ENCODE peak calls at places on chromosomes 13 and 19, in four cellular contexts. C is nephron progenitor cell, L is pancreas, W is astrocyte of the spinal cord. M is an unnamed sample.

GRCh38 chr13:74771964-74772363 is 637.8 kb upstream of the KLF12 start:
- DNase-seq in W (peak; percentile 87), C (no peak), L (no peak), M (no peak)

GRCh38 chr13:91740811-91741210 is 342.4 kb downstream of the GPC5 start:
- DNase-seq in W (no peak), C (no peak), L (no peak), M (no peak)

GRCh38 chr13:100646030-100646673 is 28.4 kb downstream of the TMTC4 start:
- DNase-seq in L (no peak), C (peak; percentile 30), W (peak; percentile 44), M (peak; percentile 6)

GRCh38 chr13:34035676-34036325 is 217.9 kb downstream of the RFC3 start:
- DNase-seq in C (no peak), L (no peak), W (no peak), M (no peak)

GRCh38 chr19:6753178-6754031 is 13.8 kb downstream of the SH2D3A start:
- DNase-seq in C (peak; percentile 93), W (peak; percentile 46), L (no peak), M (peak; percentile 91)

GRCh38 chr13:46304546-46304945 is 82.5 kb downstream of the RUBCNL start:
- DNase-seq in W (no peak), L (no peak), C (no peak), M (no peak)

GRCh38 chr19:32464279-32464678 is 58.7 kb downstream of the DPY19L3 start:
- DNase-seq in W (peak; percentile 23), L (no peak), C (no peak), M (no peak)

GRCh38 chr19:39792999-39793546 is 14.4 kb downstream of the LEUTX start:
- DNase-seq in C (peak; percentile 84), W (peak; percentile 78), L (peak; percentile 88), M (peak; percentile 86)

GRCh38 chr13:51773515-51773914 is 30.4 kb downstream of the DHRS12 start:
- DNase-seq in L (no peak), W (no peak), C (no peak), M (no peak)

GRCh38 chr19:55686311-55687050 is 11.5 kb downstream of the EPN1 start:
- DNase-seq in C (no peak), W (no peak), L (peak; percentile 46), M (no peak)

GRCh38 chr13:27174766-27175455 is 3.3 kb upstream of the USP12 start:
- DNase-seq in L (no peak), W (no peak), C (no peak), M (no peak)

GRCh38 chr19:49340865-49341718 is 5.9 kb downstream of the CD37 start:
- DNase-seq in W (no peak), L (peak; percentile 41), C (no peak), M (no peak)

GRCh38 chr19:2164020-2164988 is 571 bp downstream of the DOT1L start:
- DNase-seq in W (no peak), L (peak; percentile 73), C (no peak), M (peak; percentile 54)

GRCh38 chr19:58480831-58481230 is 4.7 kb downstream of the ZNF446 start:
- DNase-seq in C (no peak), L (no peak), W (no peak), M (no peak)

GRCh38 chr19:33946535-33947323 is 150.1 kb downstream of the KCTD15 start:
- DNase-seq in C (no peak), L (no peak), W (no peak), M (no peak)

GRCh38 chr19:12833747-12834417 is 497 bp downstream of the RTBDN start:
- DNase-seq in W (no peak), L (peak; percentile 74), C (peak; percentile 65), M (peak; percentile 31)

GRCh38 chr19:52453324-52454094 is at the start of gene ZNF578:
- DNase-seq in L (peak; percentile 79), C (peak; percentile 1), W (peak; percentile 89), M (peak; percentile 89)

GRCh38 chr19:53908933-53909415 is at the start of gene CACNG7:
- DNase-seq in L (no peak), W (no peak), C (peak; percentile 45), M (no peak)

GRCh38 chr13:26061947-26062346 is 10.1 kb upstream of the SHISA2 start:
- DNase-seq in L (no peak), W (peak; percentile 92), C (no peak), M (no peak)

GRCh38 chr13:42101821-42102580 is 53.6 kb downstream of the DGKH start:
- DNase-seq in C (no peak), W (no peak), L (no peak), M (no peak)

GRCh38 chr19:16001481-16002312 is 52.9 kb downstream of the OR10H4 start:
- DNase-seq in C (no peak), L (no peak), W (peak; percentile 45), M (peak; percentile 69)

GRCh38 chr13:101640797-101641400 is 188.4 kb downstream of the ITGBL1 start:
- DNase-seq in W (peak; percentile 76), L (no peak), C (no peak), M (no peak)

GRCh38 chr19:49064768-49065611 is at the start of gene NTF4:
- DNase-seq in L (peak; percentile 75), C (peak; percentile 87), W (no peak), M (no peak)

GRCh38 chr19:4457654-4458406 is at the start of gene UBXN6:
- DNase-seq in W (peak; percentile 97), L (peak; percentile 94), C (peak; percentile 97), M (peak; percentile 99)

GRCh38 chr19:1189419-1189818 is 15.4 kb upstream of the SBNO2 start:
- DNase-seq in W (no peak), L (no peak), C (no peak), M (peak; percentile 76)

GRCh38 chr19:30167976-30168635 is 204.1 kb upstream of the ZNF536 start:
- DNase-seq in C (no peak), W (no peak), L (peak; percentile 39), M (no peak)

GRCh38 chr13:86665842-86666241 is 866.6 kb upstream of the SLITRK6 start:
- DNase-seq in C (no peak), L (no peak), W (no peak), M (no peak)

GRCh38 chr13:79393564-79394249 is 12.3 kb downstream of the RBM26 start:
- DNase-seq in C (peak; percentile 12), L (no peak), W (no peak), M (peak; percentile 53)

GRCh38 chr13:101490400-101491015 is 38.0 kb downstream of the ITGBL1 start:
- DNase-seq in W (no peak), L (no peak), C (no peak), M (no peak)

GRCh38 chr19:39247701-39248664 is 673 bp downstream of the IFNL4 start:
- DNase-seq in W (no peak), C (peak; percentile 60), L (peak; percentile 64), M (no peak)

GRCh38 chr13:102724923-102725322 is 30.1 kb upstream of the METTL21C start:
- DNase-seq in L (no peak), C (no peak), W (peak; percentile 49), M (no peak)

GRCh38 chr13:91399189-91400093 is 1.0 kb downstream of the GPC5 start:
- DNase-seq in C (no peak), W (no peak), L (no peak), M (no peak)

GRCh38 chr19:48868196-48868886 is at the start of gene PLEKHA4:
- DNase-seq in L (peak; percentile 72), C (peak; percentile 58), W (peak; percentile 38), M (no peak)

GRCh38 chr13:114110091-114110829 is 22.2 kb downstream of the RASA3 start:
- DNase-seq in L (peak; percentile 47), C (no peak), W (peak; percentile 43), M (peak; percentile 86)

GRCh38 chr19:17949956-17950309 is 17.0 kb upstream of the KCNN1 start:
- DNase-seq in L (no peak), W (no peak), C (no peak), M (peak; percentile 25)

GRCh38 chr19:27776020-27776419 is 1436.9 kb downstream of the UQCRFS1 start:
- DNase-seq in W (peak; percentile 15), L (no peak), C (no peak), M (peak; percentile 20)
- TF ChIP-seq CTCF in W (peak; percentile 41), L (no peak), C (no peak), M (peak; percentile 12)

GRCh38 chr13:28539625-28540286 is 44.8 kb upstream of the FLT1 start:
- DNase-seq in L (no peak), C (no peak), W (no peak), M (no peak)

GRCh38 chr13:28538932-28539331 is 44.0 kb upstream of the FLT1 start:
- DNase-seq in W (no peak), C (no peak), L (no peak), M (no peak)

GRCh38 chr13:28542804-28543203 is 47.9 kb upstream of the FLT1 start:
- DNase-seq in W (no peak), C (no peak), L (no peak), M (no peak)

GRCh38 chr13:28541966-28542365 is 47.0 kb upstream of the FLT1 start:
- DNase-seq in W (no peak), L (no peak), C (no peak), M (no peak)

DNA sequence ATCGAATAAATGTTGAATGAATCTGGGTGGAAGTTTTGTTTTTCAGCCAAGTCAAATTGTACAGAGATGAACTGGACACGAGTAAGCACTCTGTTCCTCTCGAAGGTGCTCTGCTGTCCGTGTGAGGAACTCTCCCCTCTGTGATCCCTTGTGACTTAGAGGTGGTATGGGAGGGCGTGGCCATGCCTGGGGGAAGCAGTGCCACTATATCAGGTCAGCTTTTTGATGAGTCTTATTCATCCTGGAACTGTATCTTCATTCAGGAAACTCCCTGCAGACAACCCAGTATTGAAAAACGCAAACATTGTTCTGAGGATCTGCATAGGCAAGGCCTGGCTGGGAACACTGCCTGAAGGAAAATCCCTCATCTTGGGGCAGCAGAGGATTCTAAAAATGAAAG is 45.7 kb upstream of the FLT1 start:
- DNase-seq in L (no peak), C (no peak), W (no peak), M (no peak)
- TF ChIP-seq CTCF in L (no peak), C (no peak), W (no peak), M (no peak)

DNA sequence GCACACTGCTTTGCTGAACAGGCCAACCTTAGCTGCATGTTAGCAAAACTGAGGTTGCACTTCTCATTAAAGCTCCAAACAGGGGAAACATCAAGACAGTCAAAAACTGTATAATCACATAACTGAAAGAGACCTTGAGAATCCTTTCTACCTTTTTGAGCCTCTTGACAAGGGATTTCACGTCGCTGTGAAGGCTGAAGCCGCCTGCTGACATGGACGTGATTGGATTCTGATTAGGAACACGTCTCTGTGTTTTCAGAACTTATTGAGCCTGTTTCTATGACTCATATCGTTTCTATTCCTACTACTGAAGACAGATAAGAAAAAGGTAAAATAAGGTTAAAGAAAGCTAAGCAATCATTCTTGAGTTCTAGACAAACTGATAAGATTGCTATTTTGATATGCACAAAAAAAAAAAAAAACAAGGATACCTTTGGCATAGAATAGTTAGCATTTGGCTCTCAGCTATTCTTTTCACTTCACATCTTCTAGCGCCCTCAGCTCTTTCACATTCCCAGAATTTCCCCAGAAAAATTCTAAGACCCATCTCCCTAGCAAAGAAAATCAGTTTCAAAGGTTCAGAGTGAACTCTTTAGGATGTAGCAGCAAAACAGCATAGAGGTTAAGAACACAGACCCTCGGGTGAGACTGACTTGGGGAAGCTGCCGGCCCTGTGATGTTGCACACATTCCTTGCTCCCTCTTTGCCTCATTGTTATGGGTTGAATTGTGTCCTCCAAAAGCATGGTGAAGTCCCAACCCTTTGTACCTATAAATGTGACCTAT is 81.6 kb downstream of the DOCK9 start:
- DNase-seq in C (no peak), L (no peak), W (no peak), M (no peak)
- TF ChIP-seq CTCF in C (no peak), L (no peak), W (no peak), M (no peak)

DNA sequence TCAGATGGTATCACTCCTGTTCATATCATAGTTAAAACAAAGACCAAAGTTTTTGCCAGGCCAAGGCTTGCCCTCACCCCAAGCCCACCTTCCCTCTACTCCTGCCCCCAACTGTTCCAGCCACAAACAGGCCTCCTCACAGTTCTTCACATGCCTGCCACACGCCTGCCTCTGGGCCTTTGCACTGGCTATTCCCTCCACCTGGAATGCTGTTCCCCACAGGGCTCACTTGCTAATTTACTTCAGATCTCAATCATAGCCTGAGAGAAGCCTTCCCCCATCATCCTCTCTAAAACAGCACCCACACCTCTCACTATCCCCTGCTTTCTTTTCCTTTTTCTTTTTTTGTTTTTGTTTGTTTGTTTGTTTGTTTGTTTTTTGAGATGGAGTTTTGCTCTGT is 4.9 kb upstream of the AXL start:
- DNase-seq in C (no peak), W (no peak), L (no peak), M (no peak)
- TF ChIP-seq CTCF in C (no peak), W (no peak), L (no peak), M (no peak)